ENCODE peak calls at places on chromosomes 13 and 19, in five cellular contexts. O is activated naive CD4-positive, alpha-beta T cell; M is T-cell; E is stimulated activated CD4-positive, alpha-beta T cell treated with anti-CD3 and anti-CD28 coated beads, TNF-alpha, amount 100 ng/mL, for 1 hour; K is PC-9. L is an unnamed sample.
A peak's percentile ranks its signal among the peaks of the same experiment; 100 is the strongest.

GRCh38 chr13:21022056-21022693 is 39.2 kb downstream of the LATS2 start:
- DNase-seq in O (no peak), M (no peak), E (no peak), K (no peak), L (no peak)

GRCh38 chr13:76016799-76017198 is 380.7 kb downstream of the LMO7 start:
- DNase-seq in O (no peak), M (no peak), E (no peak), K (no peak), L (no peak)

GRCh38 chr13:45989607-45990006 is 62.9 kb downstream of the ZC3H13 start:
- DNase-seq in O (no peak), M (no peak), E (no peak), K (no peak), L (no peak)

GRCh38 chr19:10389863-10390262 is 9.5 kb upstream of the TYK2 start:
- DNase-seq in O (no peak), M (no peak), E (no peak), K (no peak), L (no peak)

GRCh38 chr13:20492036-20492435 is 33.6 kb downstream of the CRYL1 start:
- DNase-seq in O (no peak), M (no peak), E (no peak), K (no peak), L (no peak)

GRCh38 chr13:51168623-51169022 is 53.6 kb upstream of the FAM124A start:
- DNase-seq in O (no peak), M (no peak), E (no peak), K (no peak), L (no peak)

GRCh38 chr19:32870154-32870573 is 597 bp upstream of the SLC7A9 start:
- DNase-seq in O (no peak), M (no peak), E (no peak), K (no peak), L (no peak)

GRCh38 chr19:1252221-1252817 is 3.9 kb downstream of the MIDN start:
- DNase-seq in O (no peak), M (peak; percentile 68), E (no peak), K (peak; percentile 84), L (no peak)

GRCh38 chr13:28652002-28652401 is 6.9 kb upstream of the POMP start:
- DNase-seq in O (no peak), M (no peak), E (no peak), K (no peak), L (no peak)

GRCh38 chr13:96996097-96996496 is 1.8 kb upstream of the OXGR1 start:
- DNase-seq in O (no peak), M (no peak), E (no peak), K (no peak), L (no peak)

L was measured in NCI-H1092.